ENCODE peak calls at places on chromosomes 5 and 9, in eight cellular contexts. X is activated CD8-positive, alpha-beta T cell treated with anti-CD3 and anti-CD28 coated beads for 36 hours; Z is spleen; U is brain microvascular endothelial cell; W is AG04450; Q is neural crest cell; J is endothelial cell; V is CD4-positive, alpha-beta T cell. L is an unnamed sample.

GRCh38 chr5:135371738-135372232 is 27.2 kb downstream of the MACROH2A1 start:
- DNase-seq in U (no peak), Q (no peak), Z (no peak), W (no peak), X (no peak), J (no peak), V (no peak), L (peak)

GRCh38 chr9:95157491-95158151 is 159.9 kb downstream of the FANCC start:
- DNase-seq in V (no peak), Q (no peak), W (peak), Z (no peak), J (no peak), U (peak), X (no peak), L (no peak)

GRCh38 chr5:157476699-157477408 is 16.8 kb downstream of the NIPAL4 start:
- DNase-seq in Q (peak), J (peak), V (no peak), X (peak), Z (no peak), U (peak), W (peak), L (no peak)

GRCh38 chr5:32842798-32843531 is 131.8 kb downstream of the NPR3 start:
- DNase-seq in V (no peak), Q (no peak), U (no peak), W (no peak), X (no peak), J (no peak), Z (no peak), L (no peak)

GRCh38 chr5:177397875-177398390 is 2.5 kb downstream of the PFN3 start:
- DNase-seq in V (no peak), Q (no peak), X (no peak), U (no peak), W (no peak), Z (no peak), J (no peak), L (no peak)

GRCh38 chr9:117720987-117721386 is 16.8 kb downstream of the TLR4 start:
- DNase-seq in Z (no peak), U (no peak), V (no peak), W (no peak), J (no peak), Q (no peak), X (no peak), L (no peak)

GRCh38 chr9:135166566-135166965 is 79.1 kb downstream of the OLFM1 start:
- DNase-seq in Q (no peak), J (no peak), Z (no peak), U (no peak), V (no peak), W (no peak), X (no peak), L (no peak)

GRCh38 chr5:65022932-65023331 is 254.2 kb downstream of the CWC27 start:
- DNase-seq in J (no peak), X (no peak), W (no peak), U (no peak), Z (no peak), V (no peak), Q (no peak), L (no peak)

GRCh38 chr5:168118042-168118668 is 173.3 kb upstream of the WWC1 start:
- DNase-seq in U (no peak), X (no peak), W (no peak), J (no peak), V (no peak), Q (peak), Z (no peak), L (no peak)

GRCh38 chr5:95958308-95959014 is 3.2 kb downstream of the ELL2 start:
- DNase-seq in W (no peak), X (peak), Q (no peak), Z (no peak), J (no peak), U (no peak), V (no peak), L (no peak)

DNA sequence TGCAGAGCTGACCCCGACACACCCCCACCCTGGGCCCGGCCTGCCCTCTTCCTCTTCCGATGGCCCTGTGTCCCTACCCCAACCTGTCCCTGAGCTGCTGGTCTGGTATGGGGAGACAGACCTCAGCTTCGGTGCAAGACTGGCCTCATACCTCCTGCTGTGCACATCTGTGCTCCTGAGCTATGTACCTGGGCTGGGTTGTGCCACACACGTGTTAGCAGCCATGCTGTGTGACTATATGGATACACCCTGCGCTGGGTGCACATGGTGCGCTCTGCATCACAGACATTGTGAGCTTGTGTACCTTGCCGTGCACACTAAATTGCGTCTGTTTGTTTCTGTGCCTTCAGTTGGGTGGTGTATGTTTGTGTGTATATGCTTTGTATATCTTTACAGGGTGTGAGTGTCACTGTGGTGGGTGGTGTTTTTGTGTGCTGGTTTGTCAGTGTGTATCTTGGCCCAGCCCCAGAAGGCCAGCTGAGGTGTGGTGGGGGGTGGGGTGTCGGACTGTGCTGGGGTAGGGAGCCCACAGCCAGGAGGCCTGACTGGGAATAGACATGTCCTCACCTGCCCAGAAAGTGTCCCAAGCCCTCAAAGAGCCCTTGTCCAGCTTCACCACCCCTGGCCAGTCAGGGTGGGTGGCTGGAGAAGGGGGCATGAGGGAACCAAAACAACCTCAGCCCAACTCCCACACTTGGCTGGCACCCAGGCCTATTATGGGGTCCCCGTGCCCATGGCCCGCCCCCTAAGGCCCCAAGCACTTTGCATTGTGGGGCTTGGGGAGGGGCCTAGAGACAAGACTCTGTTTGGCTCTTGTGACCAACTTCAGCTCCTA is 56.6 kb upstream of the PSD2 start:
- DNase-seq in V (no peak), X (no peak), Q (no peak), J (no peak), U (no peak), Z (no peak), W (no peak), L (no peak)
- TF ChIP-seq CTCF in V (no peak), X (no peak), Q (no peak), J (no peak), U (no peak), Z (no peak), W (no peak), L (no peak)

GRCh38 chr9:127734747-127735529 is at the start of gene TOR2A:
- DNase-seq in X (peak), Z (peak), Q (peak), W (peak), U (peak), V (peak), J (peak), L (peak)

GRCh38 chr9:127735530-127736176 is 559 bp upstream of the TOR2A start:
- DNase-seq in Z (no peak), Q (no peak), X (no peak), V (no peak), U (no peak), J (peak), W (no peak), L (no peak)

GRCh38 chr9:127732444-127732843 is 2.6 kb downstream of the TOR2A start:
- DNase-seq in Q (no peak), J (no peak), W (no peak), X (no peak), U (no peak), Z (no peak), V (no peak), L (no peak)

GRCh38 chr9:127733609-127734008 is 1.5 kb downstream of the TOR2A start:
- DNase-seq in V (no peak), Z (no peak), X (no peak), U (no peak), J (no peak), Q (no peak), W (no peak), L (no peak)

DNA sequence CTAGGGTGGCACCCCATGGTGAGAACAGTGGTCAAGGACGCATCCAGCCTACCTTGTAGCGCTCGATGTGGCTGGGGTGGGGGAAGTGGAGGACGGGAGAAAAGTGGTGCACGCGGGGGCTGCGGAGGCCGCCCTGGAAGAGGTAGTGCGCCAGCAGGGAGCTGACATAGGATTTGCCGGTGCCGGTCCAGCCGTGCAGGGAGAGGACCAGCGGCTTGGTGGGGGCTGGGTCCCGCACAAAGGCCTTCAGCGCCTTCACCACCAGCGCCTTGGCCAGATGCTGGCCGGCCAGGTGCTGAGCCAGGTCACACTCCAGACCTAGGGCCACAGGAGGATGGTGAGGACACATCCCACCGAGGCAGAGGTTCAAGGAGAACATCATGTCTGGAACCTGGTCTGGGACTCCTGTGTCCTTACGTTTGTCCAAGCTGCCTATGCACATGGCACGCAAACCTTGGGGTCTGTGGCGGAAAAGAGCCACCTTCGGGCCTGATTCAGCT is 797 bp downstream of the TOR2A start:
- DNase-seq in U (no peak), X (no peak), W (no peak), V (no peak), Z (peak), J (no peak), Q (no peak), L (peak)
- TF ChIP-seq CTCF in U (no peak), X (no peak), W (no peak), V (no peak), Z (no peak), J (no peak), Q (no peak), L (no peak)

DNA sequence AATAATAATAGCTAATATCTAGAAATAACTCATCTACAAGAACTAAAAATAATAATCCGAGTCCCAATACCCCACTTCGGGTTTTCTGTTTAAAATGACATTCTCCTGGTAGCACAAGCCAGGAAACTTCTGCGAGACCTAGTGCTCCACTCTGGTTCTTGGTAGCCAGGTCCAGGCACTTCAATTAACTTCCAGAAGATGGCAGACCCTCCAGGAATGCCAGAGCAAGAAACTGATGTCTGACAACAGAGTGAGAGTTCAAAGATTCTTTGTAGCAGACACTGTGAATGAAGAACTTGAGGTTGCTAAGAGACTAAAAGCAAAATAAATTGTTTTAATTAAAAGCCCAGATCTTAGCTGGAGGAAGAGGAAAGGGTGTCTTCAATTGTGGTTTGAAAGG is 1963.3 kb upstream of the CDH9 start:
- DNase-seq in Q (no peak), X (no peak), Z (no peak), W (no peak), U (no peak), J (peak), V (no peak), L (no peak)
- TF ChIP-seq CTCF in Q (peak), X (no peak), Z (no peak), W (no peak), U (no peak), J (no peak), V (no peak), L (peak)

DNA sequence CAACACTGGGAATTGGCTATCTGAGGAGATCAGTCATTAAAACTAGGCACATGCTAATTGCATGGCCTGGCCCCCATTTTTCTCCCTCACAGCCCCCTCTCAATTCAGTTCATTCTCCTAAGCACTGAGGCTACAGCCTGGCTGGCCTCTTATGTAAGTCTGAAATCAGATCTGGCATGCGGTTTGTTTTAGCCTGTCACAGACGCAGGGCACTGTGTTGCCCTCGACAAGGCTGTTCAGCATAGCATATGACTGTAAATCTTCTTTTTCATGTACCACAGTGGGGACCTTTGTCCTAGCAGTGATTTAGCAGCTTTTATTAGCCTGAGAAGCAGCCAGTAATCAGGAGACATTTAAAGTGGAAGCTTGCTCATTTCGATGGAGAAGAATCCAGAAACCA is 57.9 kb downstream of the RORB start:
- DNase-seq in Q (no peak), J (no peak), Z (no peak), W (no peak), X (no peak), V (no peak), U (no peak), L (no peak)
- TF ChIP-seq CTCF in Q (no peak), J (no peak), Z (no peak), W (no peak), X (no peak), V (no peak), U (no peak), L (no peak)

GRCh38 chr9:3751125-3751758 is 225.4 kb upstream of the RFX3 start:
- DNase-seq in W (no peak), X (peak), J (no peak), U (no peak), Z (no peak), V (no peak), Q (no peak), L (no peak)
- TF ChIP-seq CTCF in W (no peak), X (no peak), J (no peak), U (no peak), Z (no peak), V (no peak), Q (no peak), L (no peak)

DNA sequence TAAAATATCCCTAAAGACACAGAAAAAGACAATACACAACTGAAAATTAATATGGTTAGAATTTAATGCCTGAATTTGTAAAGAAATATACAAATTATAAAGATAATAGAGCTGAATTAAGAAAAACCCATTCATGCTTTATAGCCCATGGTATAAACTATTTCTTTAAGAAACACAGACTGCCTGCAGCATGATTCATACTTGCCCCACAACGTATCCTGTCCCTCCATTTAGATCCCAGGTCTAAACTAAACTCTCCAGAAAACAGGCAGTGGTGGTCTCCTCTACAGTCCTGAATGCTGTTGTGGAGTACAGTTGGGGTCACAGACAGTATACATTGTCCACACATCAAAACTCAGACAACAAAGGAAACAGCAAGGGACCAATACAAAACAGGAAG is 24.8 kb downstream of the IL6ST start:
- DNase-seq in J (no peak), X (no peak), Z (no peak), W (no peak), Q (no peak), V (no peak), U (peak), L (no peak)
- TF ChIP-seq CTCF in J (no peak), X (no peak), Z (no peak), W (no peak), Q (no peak), V (no peak), U (no peak), L (no peak)

DNA sequence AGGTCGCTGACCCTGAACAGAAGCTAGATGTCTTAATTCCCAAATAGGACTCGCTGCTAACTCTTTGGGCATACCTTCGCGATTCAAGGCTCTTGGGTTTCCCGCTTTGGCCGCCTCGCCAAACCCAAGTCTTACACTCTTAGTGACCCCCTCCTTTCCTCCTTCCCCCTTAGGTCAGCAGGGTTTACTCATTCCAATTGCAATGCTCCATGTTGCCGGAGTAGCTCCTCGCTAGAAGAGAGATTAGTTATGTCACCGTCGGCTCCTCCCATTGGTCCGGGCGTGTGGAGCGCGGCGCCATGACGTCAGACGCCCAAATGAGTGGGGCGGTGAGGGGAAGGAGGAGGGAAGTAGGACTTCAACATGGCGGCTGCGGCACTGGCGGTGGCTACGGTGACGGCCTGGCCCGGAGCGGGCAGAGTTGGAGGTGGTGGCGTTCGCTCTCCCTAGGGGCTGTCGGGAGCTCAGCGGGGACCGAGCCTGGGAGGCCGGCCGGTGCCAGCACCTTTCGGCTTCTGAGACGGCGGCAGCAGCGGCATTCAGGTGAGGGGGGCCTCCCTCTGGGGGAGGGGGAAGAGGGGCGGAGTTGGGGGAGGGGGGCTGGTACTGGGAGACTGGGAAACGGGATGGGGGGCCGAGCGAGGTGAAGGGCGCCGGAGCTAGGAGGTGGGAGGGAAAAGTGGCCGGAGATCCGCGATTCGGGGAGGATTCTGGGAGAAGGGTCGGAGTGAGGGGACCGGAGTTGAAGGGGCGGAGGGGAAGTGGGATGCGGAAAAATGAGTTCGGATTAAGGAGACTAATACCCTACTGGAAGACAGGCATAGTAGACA is at the start of gene UBAP1:
- DNase-seq in U (peak), Q (peak), J (peak), W (peak), V (peak), X (peak), Z (peak), L (peak)
- TF ChIP-seq CTCF in U (peak), Q (no peak), J (no peak), W (no peak), V (no peak), X (no peak), Z (no peak), L (peak)

GRCh38 chr5:68476854-68477253 is 261.3 kb downstream of the PIK3R1 start:
- DNase-seq in V (no peak), J (no peak), Q (no peak), W (no peak), X (no peak), Z (no peak), U (no peak), L (no peak)
- TF ChIP-seq CTCF in V (no peak), J (peak), Q (peak), W (peak), X (no peak), Z (no peak), U (peak), L (no peak)